ENCODE peak calls at places on chromosomes 16 and 17, in seven cellular contexts. One of them, this sample, is unnamed. For H3K4me1, the result is how much of the 10 kb centered on the place peaks cover.

GRCh38 chr17:62641101-62641500 is 13.6 kb downstream of the MRC2 start:
- DNase-seq in tibial artery: no peak
- DNase-seq in transverse colon: no peak
- DNase-seq in stomach: no peak
- DNase-seq in fibroblast of lung: no peak
- DNase-seq in naive thymus-derived CD4-positive, alpha-beta T cell: no peak
- DNase-seq in body of pancreas: no peak
- DNase-seq in this sample: no peak

GRCh38 chr16:714079-714478 is 839 bp upstream of the METRN start:
- DNase-seq in naive thymus-derived CD4-positive, alpha-beta T cell: no peak
- DNase-seq in fibroblast of lung: no peak
- DNase-seq in transverse colon: no peak
- DNase-seq in stomach: no peak
- DNase-seq in body of pancreas: no peak
- DNase-seq in tibial artery: no peak
- DNase-seq in this sample: no peak

GRCh38 chr16:1687427-1688316 is 9.6 kb downstream of the JPT2 start:
- DNase-seq in stomach: no peak
- DNase-seq in body of pancreas: no peak
- DNase-seq in transverse colon: no peak
- DNase-seq in fibroblast of lung: no peak
- DNase-seq in naive thymus-derived CD4-positive, alpha-beta T cell: no peak
- DNase-seq in tibial artery: no peak
- DNase-seq in this sample: no peak

GRCh38 chr17:80645706-80646325 is 101.2 kb downstream of the RPTOR start:
- DNase-seq in tibial artery: no peak
- DNase-seq in fibroblast of lung: no peak
- DNase-seq in transverse colon: no peak
- DNase-seq in body of pancreas: no peak
- DNase-seq in naive thymus-derived CD4-positive, alpha-beta T cell: no peak
- DNase-seq in stomach: no peak
- DNase-seq in this sample: no peak

GRCh38 chr16:49376206-49376605 is 2.6 kb downstream of the C16orf78 start:
- DNase-seq in body of pancreas: no peak
- DNase-seq in transverse colon: no peak
- DNase-seq in stomach: no peak
- DNase-seq in tibial artery: no peak
- DNase-seq in naive thymus-derived CD4-positive, alpha-beta T cell: no peak
- DNase-seq in fibroblast of lung: no peak
- DNase-seq in this sample: no peak

GRCh38 chr17:11094377-11094776 is 146.6 kb upstream of the SHISA6 start:
- DNase-seq in transverse colon: no peak
- DNase-seq in stomach: no peak
- DNase-seq in fibroblast of lung: no peak
- DNase-seq in tibial artery: no peak
- DNase-seq in naive thymus-derived CD4-positive, alpha-beta T cell: no peak
- DNase-seq in body of pancreas: no peak
- DNase-seq in this sample: no peak

GRCh38 chr16:84124529-84125073 is 7.9 kb upstream of the MBTPS1 start:
- DNase-seq in stomach: no peak
- DNase-seq in body of pancreas: no peak
- DNase-seq in tibial artery: no peak
- DNase-seq in fibroblast of lung: no peak
- DNase-seq in transverse colon: no peak
- DNase-seq in naive thymus-derived CD4-positive, alpha-beta T cell: no peak
- DNase-seq in this sample: no peak

GRCh38 chr17:54887787-54888186 is 12.9 kb upstream of the TOM1L1 start:
- DNase-seq in body of pancreas: no peak
- DNase-seq in tibial artery: no peak
- DNase-seq in stomach: no peak
- DNase-seq in naive thymus-derived CD4-positive, alpha-beta T cell: no peak
- DNase-seq in transverse colon: no peak
- DNase-seq in fibroblast of lung: no peak
- DNase-seq in this sample: no peak

GRCh38 chr17:39365872-39366271 is 35.6 kb downstream of the FBXL20 start:
- DNase-seq in naive thymus-derived CD4-positive, alpha-beta T cell: no peak
- DNase-seq in fibroblast of lung: no peak
- DNase-seq in tibial artery: no peak
- DNase-seq in transverse colon: no peak
- DNase-seq in stomach: no peak
- DNase-seq in body of pancreas: no peak
- DNase-seq in this sample: no peak
- H3K4me1 ChIP-seq in naive thymus-derived CD4-positive, alpha-beta T cell: under half
- H3K4me1 ChIP-seq in fibroblast of lung: under half
- H3K4me1 ChIP-seq in tibial artery: under half
- H3K4me1 ChIP-seq in transverse colon: under half
- H3K4me1 ChIP-seq in stomach: under half
- H3K4me1 ChIP-seq in body of pancreas: under half
- H3K4me1 ChIP-seq in this sample: under half

DNA sequence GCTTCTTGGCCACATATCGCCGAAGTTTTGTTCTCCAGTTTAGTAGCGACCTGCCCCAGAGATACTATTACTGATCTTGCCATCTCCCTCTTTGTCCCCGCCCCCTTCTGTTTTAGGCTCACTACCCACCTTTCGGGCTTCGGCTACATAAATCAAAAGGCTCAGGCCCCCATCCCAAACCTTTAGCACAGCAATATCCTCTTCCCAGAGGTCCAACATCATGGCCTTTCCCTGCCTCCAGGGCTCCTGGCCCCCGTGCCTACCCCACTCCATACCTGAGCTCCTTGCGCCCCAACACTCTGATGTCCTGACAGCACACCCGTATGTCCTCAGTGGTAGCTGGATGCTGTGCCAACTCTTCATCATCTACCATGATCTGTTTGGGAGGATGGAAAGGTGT is 2.9 kb upstream of the PSMC5 start:
- DNase-seq in fibroblast of lung: no peak
- DNase-seq in naive thymus-derived CD4-positive, alpha-beta T cell: no peak
- DNase-seq in body of pancreas: no peak
- DNase-seq in tibial artery: no peak
- DNase-seq in stomach: no peak
- DNase-seq in transverse colon: no peak
- DNase-seq in this sample: no peak
- H3K4me1 ChIP-seq in fibroblast of lung: under half
- H3K4me1 ChIP-seq in naive thymus-derived CD4-positive, alpha-beta T cell: under half
- H3K4me1 ChIP-seq in body of pancreas: under half
- H3K4me1 ChIP-seq in tibial artery: under half
- H3K4me1 ChIP-seq in stomach: under half
- H3K4me1 ChIP-seq in transverse colon: under half
- H3K4me1 ChIP-seq in this sample: under half

GRCh38 chr17:77437017-77437416 is 296.2 kb downstream of the SEC14L1 start:
- DNase-seq in body of pancreas: no peak
- DNase-seq in transverse colon: peak
- DNase-seq in tibial artery: peak
- DNase-seq in stomach: no peak
- DNase-seq in naive thymus-derived CD4-positive, alpha-beta T cell: no peak
- DNase-seq in fibroblast of lung: peak
- DNase-seq in this sample: no peak
- H3K4me1 ChIP-seq in body of pancreas: under half
- H3K4me1 ChIP-seq in transverse colon: half or more
- H3K4me1 ChIP-seq in tibial artery: under half
- H3K4me1 ChIP-seq in stomach: half or more
- H3K4me1 ChIP-seq in naive thymus-derived CD4-positive, alpha-beta T cell: half or more
- H3K4me1 ChIP-seq in fibroblast of lung: half or more
- H3K4me1 ChIP-seq in this sample: half or more

DNA sequence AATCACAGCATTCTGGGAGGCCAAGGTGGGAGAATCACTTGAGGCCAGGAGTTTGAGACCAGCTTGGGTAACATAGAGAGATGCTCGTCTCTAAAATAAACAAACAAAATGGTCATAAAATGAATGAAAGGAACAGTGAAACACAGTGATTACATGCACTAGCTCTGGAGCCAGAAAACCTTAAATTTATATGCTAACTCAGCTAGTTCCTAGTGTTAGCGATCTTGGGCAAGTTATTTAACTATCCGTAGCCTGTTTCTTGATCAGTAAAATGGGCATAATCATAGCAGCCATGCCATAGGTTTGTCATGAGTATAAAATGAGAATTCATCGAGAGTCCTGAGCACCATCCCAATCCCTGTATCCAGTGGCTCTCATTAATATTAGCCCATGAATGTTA is 271.0 kb downstream of the GRIN2A start:
- DNase-seq in stomach: no peak
- DNase-seq in naive thymus-derived CD4-positive, alpha-beta T cell: no peak
- DNase-seq in body of pancreas: no peak
- DNase-seq in tibial artery: no peak
- DNase-seq in fibroblast of lung: no peak
- DNase-seq in transverse colon: no peak
- DNase-seq in this sample: no peak
- H3K4me1 ChIP-seq in stomach: under half
- H3K4me1 ChIP-seq in naive thymus-derived CD4-positive, alpha-beta T cell: under half
- H3K4me1 ChIP-seq in body of pancreas: under half
- H3K4me1 ChIP-seq in tibial artery: under half
- H3K4me1 ChIP-seq in fibroblast of lung: under half
- H3K4me1 ChIP-seq in transverse colon: under half
- H3K4me1 ChIP-seq in this sample: under half

GRCh38 chr17:2173005-2173404 is 118.1 kb downstream of the HIC1 start:
- DNase-seq in naive thymus-derived CD4-positive, alpha-beta T cell: no peak
- DNase-seq in transverse colon: no peak
- DNase-seq in body of pancreas: peak
- DNase-seq in tibial artery: peak
- DNase-seq in stomach: no peak
- DNase-seq in fibroblast of lung: peak
- DNase-seq in this sample: no peak
- H3K4me1 ChIP-seq in naive thymus-derived CD4-positive, alpha-beta T cell: under half
- H3K4me1 ChIP-seq in transverse colon: under half
- H3K4me1 ChIP-seq in body of pancreas: under half
- H3K4me1 ChIP-seq in tibial artery: under half
- H3K4me1 ChIP-seq in stomach: half or more
- H3K4me1 ChIP-seq in fibroblast of lung: half or more
- H3K4me1 ChIP-seq in this sample: under half

DNA sequence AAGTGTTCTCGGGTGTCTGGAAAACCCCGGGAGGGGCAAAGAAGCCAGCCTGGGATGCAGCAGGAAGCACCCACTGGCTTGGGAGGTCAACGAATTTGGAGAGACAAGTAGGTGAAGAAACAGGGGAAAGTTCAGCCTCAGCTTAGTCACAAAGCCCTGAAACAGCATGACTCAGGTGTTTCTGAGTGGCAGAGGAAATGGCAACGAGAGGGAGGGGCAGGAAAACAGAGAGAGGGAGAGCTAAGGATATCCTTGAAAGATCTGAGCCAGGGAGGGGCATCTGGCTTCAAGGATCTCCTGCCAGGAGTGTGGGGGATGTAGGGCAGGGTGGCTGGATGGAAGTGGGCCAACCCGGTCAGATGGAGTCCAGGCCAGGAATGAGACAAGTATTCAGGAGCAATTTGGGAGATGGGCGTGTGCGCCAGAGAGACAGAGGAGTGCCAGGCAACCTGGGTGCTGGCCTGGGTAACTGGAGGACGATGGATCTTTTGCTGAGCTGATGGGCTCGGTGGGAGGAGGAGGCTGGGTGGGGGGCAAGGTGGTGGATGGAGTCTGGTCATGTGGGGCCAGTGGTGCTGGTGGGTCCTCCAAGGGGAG is 27.2 kb downstream of the ABCC3 start:
- DNase-seq in stomach: peak
- DNase-seq in tibial artery: peak
- DNase-seq in fibroblast of lung: peak
- DNase-seq in transverse colon: peak
- DNase-seq in naive thymus-derived CD4-positive, alpha-beta T cell: no peak
- DNase-seq in body of pancreas: peak
- DNase-seq in this sample: no peak
- H3K4me1 ChIP-seq in stomach: under half
- H3K4me1 ChIP-seq in tibial artery: under half
- H3K4me1 ChIP-seq in fibroblast of lung: under half
- H3K4me1 ChIP-seq in transverse colon: half or more
- H3K4me1 ChIP-seq in naive thymus-derived CD4-positive, alpha-beta T cell: under half
- H3K4me1 ChIP-seq in body of pancreas: under half
- H3K4me1 ChIP-seq in this sample: under half

DNA sequence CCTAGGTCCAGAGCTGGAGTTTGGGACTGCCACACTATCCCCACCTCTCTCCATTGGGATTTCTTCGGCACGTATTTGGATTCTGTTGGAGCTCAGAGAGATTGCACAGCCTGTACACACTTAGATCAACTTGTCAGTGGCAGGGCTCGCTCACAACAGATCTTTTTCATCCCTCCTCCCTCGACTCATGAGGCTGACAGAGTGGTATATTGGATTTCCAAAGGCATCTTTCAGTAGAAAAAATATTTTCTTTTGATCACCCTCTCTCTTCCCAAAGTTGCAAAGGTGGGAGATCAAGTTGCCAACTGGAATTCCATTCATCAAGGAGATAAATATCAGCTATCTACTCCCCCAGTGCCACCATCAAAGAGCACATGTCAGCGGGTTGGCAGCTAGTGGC is 539.6 kb upstream of the CDH11 start:
- DNase-seq in stomach: no peak
- DNase-seq in naive thymus-derived CD4-positive, alpha-beta T cell: no peak
- DNase-seq in fibroblast of lung: no peak
- DNase-seq in transverse colon: no peak
- DNase-seq in body of pancreas: no peak
- DNase-seq in tibial artery: no peak
- DNase-seq in this sample: no peak
- H3K4me1 ChIP-seq in stomach: under half
- H3K4me1 ChIP-seq in naive thymus-derived CD4-positive, alpha-beta T cell: under half
- H3K4me1 ChIP-seq in fibroblast of lung: under half
- H3K4me1 ChIP-seq in transverse colon: under half
- H3K4me1 ChIP-seq in body of pancreas: under half
- H3K4me1 ChIP-seq in tibial artery: under half
- H3K4me1 ChIP-seq in this sample: under half

GRCh38 chr16:57093845-57094564 is 1.6 kb downstream of the CPNE2 start:
- DNase-seq in naive thymus-derived CD4-positive, alpha-beta T cell: no peak
- DNase-seq in tibial artery: no peak
- DNase-seq in transverse colon: peak
- DNase-seq in body of pancreas: peak
- DNase-seq in fibroblast of lung: no peak
- DNase-seq in stomach: no peak
- DNase-seq in this sample: no peak
- H3K4me1 ChIP-seq in naive thymus-derived CD4-positive, alpha-beta T cell: under half
- H3K4me1 ChIP-seq in tibial artery: under half
- H3K4me1 ChIP-seq in transverse colon: under half
- H3K4me1 ChIP-seq in body of pancreas: under half
- H3K4me1 ChIP-seq in fibroblast of lung: under half
- H3K4me1 ChIP-seq in stomach: under half
- H3K4me1 ChIP-seq in this sample: under half

This sample was measured in CD8-positive, alpha-beta T cell.